ENCODE peak calls at places on chromosome 22, in seven cellular contexts. Z is CD8-positive, alpha-beta memory T cell; S is transverse colon; H is tibial artery; A is HCT116; K is heart right ventricle; L is psoas muscle. U is an unnamed sample.

GRCh38 chr22:32469799-32470212 is 4.8 kb upstream of the FBXO7 start:
- DNase-seq in Z (no peak), S (peak), H (no peak), A (peak), K (no peak), L (no peak), U (no peak)

GRCh38 chr22:21937041-21937820 is 15.4 kb downstream of the PPM1F start:
- DNase-seq in Z (no peak), S (peak), H (peak), A (no peak), K (no peak), L (peak), U (no peak)

GRCh38 chr22:43736651-43737050 is 75.5 kb downstream of the EFCAB6 start:
- DNase-seq in Z (no peak), S (no peak), H (no peak), A (no peak), K (no peak), L (no peak), U (no peak)

GRCh38 chr22:37457093-37457893 is 28.9 kb downstream of the MFNG start:
- DNase-seq in Z (peak), S (peak), H (no peak), A (peak), K (peak), L (peak), U (no peak)

GRCh38 chr22:33853200-33854097 is 66.8 kb downstream of the LARGE1 start:
- DNase-seq in Z (no peak), S (peak), H (peak), A (no peak), K (peak), L (peak), U (no peak)

GRCh38 chr22:37484115-37485005 is 1.8 kb downstream of the MFNG start:
- DNase-seq in Z (peak), S (peak), H (peak), A (no peak), K (peak), L (peak), U (peak)

GRCh38 chr22:43885786-43886185 is 6.0 kb downstream of the PNPLA5 start:
- DNase-seq in Z (no peak), S (no peak), H (no peak), A (no peak), K (no peak), L (no peak), U (no peak)

GRCh38 chr22:31611065-31611760 is 50.8 kb downstream of the PISD start:
- DNase-seq in Z (no peak), S (no peak), H (no peak), A (no peak), K (peak), L (no peak), U (no peak)

GRCh38 chr22:35727436-35727835 is 9.8 kb downstream of the APOL5 start:
- DNase-seq in Z (no peak), S (no peak), H (no peak), A (no peak), K (no peak), L (peak), U (no peak)
- H3K4me3 ChIP-seq in Z (no peak), S (no peak), H (no peak), A (no peak), K (no peak), L (peak), U (no peak)

DNA sequence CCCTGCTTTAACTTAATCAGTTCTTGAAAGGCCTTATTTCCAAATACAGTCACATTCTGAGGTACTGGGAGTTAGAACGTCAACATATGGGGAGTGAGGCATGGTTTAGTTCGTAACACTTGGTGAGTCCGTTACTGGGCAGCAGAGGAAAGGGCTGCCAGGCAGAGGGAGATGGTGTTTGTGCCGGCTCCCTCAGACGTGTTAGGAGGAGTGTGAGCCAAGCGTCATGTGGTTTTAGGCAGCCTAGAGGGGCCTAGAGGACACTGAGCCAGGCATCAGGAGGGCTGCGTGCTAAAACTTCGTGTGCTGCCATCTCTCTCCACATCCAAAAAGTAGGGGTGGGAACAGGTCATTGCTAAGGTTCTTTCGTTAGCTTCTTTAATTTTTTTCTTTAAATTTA is 10.2 kb downstream of the BCR start:
- DNase-seq in Z (no peak), S (no peak), H (no peak), A (no peak), K (no peak), L (no peak), U (no peak)
- H3K4me3 ChIP-seq in Z (no peak), S (no peak), H (no peak), A (no peak), K (no peak), L (no peak), U (no peak)

DNA sequence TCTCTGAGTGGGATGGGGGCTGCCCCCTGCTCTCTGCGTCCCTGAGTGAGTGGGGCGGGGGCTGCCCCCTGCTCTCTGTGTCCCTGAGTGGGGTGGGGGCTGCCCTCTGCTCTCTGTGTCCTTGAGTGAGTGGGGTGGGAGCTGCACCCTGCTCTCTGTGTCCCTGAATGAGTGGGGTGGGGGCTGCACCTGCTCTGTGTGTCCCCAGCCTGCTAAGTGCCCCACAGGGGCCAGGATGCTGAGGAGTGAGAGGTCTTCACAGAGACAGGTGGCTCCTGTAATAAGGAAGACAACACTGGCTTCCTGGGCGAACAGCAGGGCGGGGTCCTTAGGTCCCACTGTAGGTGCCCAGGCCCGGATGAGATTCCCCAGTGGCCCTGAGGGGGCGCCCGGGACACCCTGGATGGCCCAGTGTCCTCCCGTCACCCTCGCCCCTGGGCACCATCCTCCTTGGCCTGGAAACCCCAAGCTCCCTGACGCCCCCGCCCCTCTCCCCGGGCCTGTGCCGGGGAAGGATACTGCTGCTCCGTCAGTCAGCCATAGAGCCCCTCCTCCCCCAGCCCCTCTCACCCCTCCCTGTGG is 3.8 kb upstream of the CCDC188 start:
- DNase-seq in Z (no peak), S (no peak), H (no peak), A (no peak), K (no peak), L (no peak), U (no peak)
- H3K4me3 ChIP-seq in Z (no peak), S (no peak), H (no peak), A (no peak), K (peak), L (no peak), U (no peak)

GRCh38 chr22:28239941-28240340 is 320.9 kb upstream of the PITPNB start:
- DNase-seq in Z (no peak), S (no peak), H (no peak), A (no peak), K (no peak), L (no peak), U (no peak)

GRCh38 chr22:28232231-28232630 is 313.2 kb upstream of the PITPNB start:
- DNase-seq in Z (no peak), S (no peak), H (no peak), A (no peak), K (no peak), L (no peak), U (no peak)

GRCh38 chr22:28241637-28242290 is 322.7 kb upstream of the PITPNB start:
- DNase-seq in Z (no peak), S (no peak), H (no peak), A (no peak), K (no peak), L (no peak), U (no peak)

GRCh38 chr22:28237092-28237491 is 318.0 kb upstream of the PITPNB start:
- DNase-seq in Z (no peak), S (no peak), H (no peak), A (no peak), K (no peak), L (no peak), U (no peak)

GRCh38 chr22:28237783-28238182 is 318.7 kb upstream of the PITPNB start:
- DNase-seq in Z (no peak), S (no peak), H (no peak), A (no peak), K (no peak), L (no peak), U (no peak)
- H3K4me3 ChIP-seq in Z (no peak), S (no peak), H (no peak), A (no peak), K (no peak), L (no peak), U (no peak)

DNA sequence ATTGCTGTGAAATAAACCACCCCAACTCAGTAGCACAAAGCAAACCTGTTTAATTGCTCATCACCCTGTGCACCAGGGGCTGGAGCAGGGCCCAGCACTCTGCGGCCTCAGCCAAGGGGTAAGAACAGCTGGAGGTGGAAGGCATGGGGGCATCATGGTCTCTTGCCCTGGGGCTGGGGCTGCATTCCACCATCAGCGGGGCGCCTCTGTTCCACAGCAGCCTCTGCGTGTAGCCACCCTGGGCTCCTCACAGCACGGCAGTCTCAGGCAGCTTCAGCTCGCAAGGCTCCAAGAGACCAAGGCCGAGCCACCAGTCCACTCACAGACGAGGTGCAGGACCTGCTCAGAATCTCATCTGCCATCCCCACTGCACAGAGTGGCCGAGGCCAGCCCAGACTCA is 630.7 kb downstream of the TBC1D22A start:
- DNase-seq in Z (no peak), S (no peak), H (no peak), A (no peak), K (no peak), L (no peak), U (no peak)
- H3K4me3 ChIP-seq in Z (no peak), S (no peak), H (no peak), A (no peak), K (no peak), L (no peak), U (no peak)

GRCh38 chr22:27797793-27798525 is 3.6 kb downstream of the MN1 start:
- DNase-seq in Z (no peak), S (no peak), H (no peak), A (no peak), K (no peak), L (peak), U (no peak)
- H3K4me3 ChIP-seq in Z (no peak), S (no peak), H (peak), A (no peak), K (peak), L (peak), U (peak)

DNA sequence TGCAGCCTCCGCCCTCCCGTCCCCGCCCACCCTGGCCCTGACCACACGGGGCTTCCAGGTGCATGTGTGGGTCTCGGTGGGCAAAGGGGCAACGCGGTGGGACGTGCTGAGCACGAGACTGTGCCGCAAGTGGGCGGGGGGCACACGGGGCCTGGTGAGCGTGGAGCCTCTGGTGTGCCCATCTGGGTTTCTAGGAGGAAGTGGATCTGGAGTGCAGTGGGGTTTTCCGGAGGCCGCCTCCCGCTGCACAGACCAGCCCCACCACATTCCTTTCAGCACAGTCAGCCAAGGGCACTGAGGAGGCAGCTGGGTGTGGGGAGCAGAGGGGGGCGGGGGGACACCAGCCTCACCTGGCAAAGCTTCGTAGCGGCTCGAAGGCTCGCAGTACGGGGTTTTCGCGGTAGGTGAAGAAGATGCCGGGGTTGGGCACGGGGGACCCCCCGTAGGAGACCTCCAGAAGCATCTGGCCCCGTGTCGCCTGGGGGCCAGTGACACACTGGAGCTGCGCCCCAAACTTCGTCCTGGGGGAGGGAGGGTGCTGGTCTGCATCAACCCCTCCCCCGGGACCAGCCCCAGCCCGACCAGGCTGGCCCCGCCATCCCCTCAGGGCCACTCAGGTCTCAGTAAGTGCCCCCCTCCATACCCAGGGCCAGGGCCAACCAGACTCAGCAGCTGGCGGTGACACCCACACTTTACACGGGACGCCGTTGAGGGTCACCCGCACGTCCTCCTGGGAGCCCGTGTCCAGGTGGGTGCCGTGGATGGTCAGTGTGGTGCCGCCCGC is 12.4 kb upstream of the MAPK11 start:
- DNase-seq in Z (no peak), S (no peak), H (no peak), A (peak), K (no peak), L (no peak), U (no peak)
- H3K4me3 ChIP-seq in Z (no peak), S (no peak), H (no peak), A (peak), K (no peak), L (no peak), U (no peak)

DNA sequence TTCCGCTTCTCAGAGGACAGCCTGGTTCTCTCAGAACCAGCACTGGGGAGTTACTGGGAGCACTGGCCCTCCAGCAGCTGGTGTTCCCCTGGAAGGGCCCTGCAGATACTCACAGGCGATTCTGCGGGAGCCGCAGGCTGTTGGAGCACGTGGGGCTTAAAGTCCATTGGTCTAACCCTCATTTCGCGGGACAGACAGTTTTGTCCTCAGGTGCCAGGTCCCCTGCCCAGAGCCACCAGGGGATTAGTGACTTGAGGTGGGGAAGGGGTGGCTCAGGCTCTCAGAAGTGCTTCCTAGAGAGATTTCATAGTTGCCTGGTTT is 53.9 kb downstream of the CACNA1I start:
- DNase-seq in Z (no peak), S (no peak), H (no peak), A (no peak), K (no peak), L (no peak), U (no peak)
- H3K4me3 ChIP-seq in Z (no peak), S (no peak), H (no peak), A (no peak), K (no peak), L (no peak), U (no peak)

U was measured in ascending aorta.